ENCODE peak calls at places on chromosome 17, in four cellular contexts. One of them, this sample, is unnamed.
A peak's percentile ranks its signal among the peaks of the same experiment; 100 is the strongest.

GRCh38 chr17:11645426-11645825 is 47.2 kb downstream of the DNAH9 start:
- DNase-seq in GM12878: no peak
- DNase-seq in HepG2: no peak
- DNase-seq in K562: no peak
- DNase-seq in this sample: no peak

GRCh38 chr17:78789663-78790181 is 7.6 kb upstream of the CYTH1 start:
- DNase-seq in GM12878: no peak
- DNase-seq in HepG2: no peak
- DNase-seq in K562: no peak
- DNase-seq in this sample: no peak

GRCh38 chr17:79654960-79655382 is 44.1 kb upstream of the RBFOX3 start:
- DNase-seq in GM12878: no peak
- DNase-seq in HepG2: peak; percentile 15
- DNase-seq in K562: no peak
- DNase-seq in this sample: no peak

GRCh38 chr17:77839324-77840155 is 119.0 kb upstream of the TNRC6C start:
- DNase-seq in GM12878: no peak
- DNase-seq in HepG2: no peak
- DNase-seq in K562: no peak
- DNase-seq in this sample: no peak

GRCh38 chr17:47703191-47703591 is 9.2 kb downstream of the TBKBP1 start:
- DNase-seq in GM12878: no peak
- DNase-seq in HepG2: no peak
- DNase-seq in K562: no peak
- DNase-seq in this sample: no peak

GRCh38 chr17:39611441-39612112 is 3.9 kb upstream of the NEUROD2 start:
- DNase-seq in GM12878: no peak
- DNase-seq in HepG2: no peak
- DNase-seq in K562: no peak
- DNase-seq in this sample: no peak

GRCh38 chr17:77254961-77255741 is 114.4 kb downstream of the SEC14L1 start:
- DNase-seq in GM12878: no peak
- DNase-seq in HepG2: peak; percentile 73
- DNase-seq in K562: no peak
- DNase-seq in this sample: peak; percentile 87

GRCh38 chr17:76820523-76820922 is 47.7 kb upstream of the MGAT5B start:
- DNase-seq in GM12878: no peak
- DNase-seq in HepG2: no peak
- DNase-seq in K562: no peak
- DNase-seq in this sample: no peak

GRCh38 chr17:78172284-78173024 is 4.1 kb downstream of the SYNGR2 start:
- DNase-seq in GM12878: no peak
- DNase-seq in HepG2: no peak
- DNase-seq in K562: no peak
- DNase-seq in this sample: peak; percentile 46

GRCh38 chr17:48539177-48539576 is 5.7 kb downstream of the HOXB2 start:
- DNase-seq in GM12878: no peak
- DNase-seq in HepG2: no peak
- DNase-seq in K562: no peak
- DNase-seq in this sample: no peak

GRCh38 chr17:43531955-43532354 is 14.2 kb downstream of the ETV4 start:
- DNase-seq in GM12878: no peak
- DNase-seq in HepG2: peak; percentile 53
- DNase-seq in K562: no peak
- DNase-seq in this sample: no peak

GRCh38 chr17:43533699-43534098 is 12.4 kb downstream of the ETV4 start:
- DNase-seq in GM12878: no peak
- DNase-seq in HepG2: no peak
- DNase-seq in K562: no peak
- DNase-seq in this sample: no peak

GRCh38 chr17:43532581-43532980 is 13.6 kb downstream of the ETV4 start:
- DNase-seq in GM12878: no peak
- DNase-seq in HepG2: no peak
- DNase-seq in K562: no peak
- DNase-seq in this sample: no peak

GRCh38 chr17:43534909-43535308 is 11.2 kb downstream of the ETV4 start:
- DNase-seq in GM12878: no peak
- DNase-seq in HepG2: no peak
- DNase-seq in K562: peak; percentile 42
- DNase-seq in this sample: no peak

GRCh38 chr17:43536236-43537088 is 9.7 kb downstream of the ETV4 start:
- DNase-seq in GM12878: no peak
- DNase-seq in HepG2: no peak
- DNase-seq in K562: peak; percentile 51
- DNase-seq in this sample: no peak
- TF ChIP-seq HDAC2 in GM12878: no peak
- TF ChIP-seq HDAC2 in HepG2: no peak
- TF ChIP-seq HDAC2 in K562: no peak
- TF ChIP-seq HDAC2 in this sample: no peak

GRCh38 chr17:81329279-81329926 is 34.3 kb upstream of the SLC38A10 start:
- DNase-seq in GM12878: no peak
- DNase-seq in HepG2: peak; percentile 79
- DNase-seq in K562: peak; percentile 63
- DNase-seq in this sample: peak; percentile 93
- TF ChIP-seq MAX in GM12878: no peak
- TF ChIP-seq MAX in HepG2: no peak
- TF ChIP-seq MAX in K562: no peak
- TF ChIP-seq MAX in this sample: peak; percentile 87

DNA sequence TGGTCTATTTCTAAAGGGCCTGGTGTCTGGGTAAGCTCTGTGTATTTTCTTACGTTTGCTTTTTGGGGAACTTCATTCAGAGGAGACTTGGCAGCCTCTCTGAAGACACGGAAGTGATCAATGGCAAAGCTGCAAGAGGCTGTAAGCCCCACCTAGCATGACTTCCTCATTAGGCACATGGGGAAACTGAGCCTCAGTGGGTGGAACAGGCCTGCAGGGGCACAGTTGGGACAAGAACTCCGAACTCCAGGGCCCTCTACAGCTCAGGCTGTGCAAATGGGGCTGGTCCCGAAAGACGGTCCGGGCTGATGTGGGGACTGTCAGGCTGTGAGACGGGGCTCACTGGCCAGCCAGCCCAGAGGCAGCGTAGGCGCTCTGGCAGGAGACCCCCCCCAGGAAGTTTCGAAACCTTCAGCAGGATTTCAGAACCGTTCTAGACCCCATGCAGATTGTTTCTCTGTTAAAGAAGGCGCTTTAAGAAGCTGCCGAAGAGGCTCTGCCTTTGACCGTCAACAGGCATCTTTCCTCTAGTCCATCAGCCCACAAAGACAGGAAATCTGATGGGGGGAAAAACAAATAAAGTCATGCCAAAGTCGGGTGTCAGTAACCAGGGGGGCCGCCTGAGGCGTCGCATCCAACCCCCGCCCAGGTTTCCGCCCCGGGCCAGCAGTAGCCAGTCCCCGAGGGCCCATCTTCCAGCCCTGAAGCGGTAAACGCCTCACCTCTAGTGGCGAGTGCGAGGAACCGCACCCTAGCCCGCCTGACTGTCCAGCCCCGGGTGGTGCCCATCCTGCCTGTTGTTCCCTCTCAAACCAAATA is 79.8 kb upstream of the TBC1D3K start:
- DNase-seq in GM12878: no peak
- DNase-seq in HepG2: peak; percentile 56
- DNase-seq in K562: peak; percentile 73
- DNase-seq in this sample: peak; percentile 71
- TF ChIP-seq REST in GM12878: no peak
- TF ChIP-seq REST in HepG2: no peak
- TF ChIP-seq REST in K562: no peak
- TF ChIP-seq REST in this sample: no peak

GRCh38 chr17:75430159-75430748 is 24.8 kb upstream of the GRB2 start:
- DNase-seq in GM12878: no peak
- DNase-seq in HepG2: peak; percentile 90
- DNase-seq in K562: peak; percentile 12
- DNase-seq in this sample: peak; percentile 91

GRCh38 chr17:75428775-75429469 is 23.4 kb upstream of the GRB2 start:
- DNase-seq in GM12878: no peak
- DNase-seq in HepG2: peak; percentile 67
- DNase-seq in K562: no peak
- DNase-seq in this sample: peak; percentile 91

DNA sequence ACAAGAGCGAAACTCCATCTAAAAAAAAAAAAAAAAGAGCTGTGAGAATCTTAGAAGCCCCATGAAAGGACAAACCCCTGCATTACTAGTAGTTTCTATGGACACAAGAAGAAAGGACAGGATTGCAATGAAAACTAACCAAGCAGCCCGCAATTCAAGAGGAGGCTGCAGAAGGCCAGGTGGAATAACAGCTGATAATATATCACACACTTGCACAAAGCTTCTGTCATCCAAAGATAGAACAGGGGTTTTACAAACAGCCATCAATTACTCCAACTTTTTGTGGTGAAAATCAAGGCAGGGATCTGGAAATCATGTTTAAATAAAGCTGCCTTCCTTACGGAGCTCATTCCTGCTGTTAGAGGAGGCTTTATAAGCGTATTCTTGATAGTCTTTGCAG is 23.2 kb upstream of the TMEM94 start:
- DNase-seq in GM12878: no peak
- DNase-seq in HepG2: no peak
- DNase-seq in K562: peak; percentile 50
- DNase-seq in this sample: no peak
- TF ChIP-seq HDAC2 in GM12878: no peak
- TF ChIP-seq HDAC2 in HepG2: no peak
- TF ChIP-seq HDAC2 in K562: peak; percentile 64
- TF ChIP-seq HDAC2 in this sample: no peak

GRCh38 chr17:13740692-13741091 is 139.0 kb upstream of the HS3ST3A1 start:
- DNase-seq in GM12878: no peak
- DNase-seq in HepG2: no peak
- DNase-seq in K562: no peak
- DNase-seq in this sample: no peak
- TF ChIP-seq MAX in GM12878: no peak
- TF ChIP-seq MAX in HepG2: no peak
- TF ChIP-seq MAX in K562: no peak
- TF ChIP-seq MAX in this sample: no peak

DNA sequence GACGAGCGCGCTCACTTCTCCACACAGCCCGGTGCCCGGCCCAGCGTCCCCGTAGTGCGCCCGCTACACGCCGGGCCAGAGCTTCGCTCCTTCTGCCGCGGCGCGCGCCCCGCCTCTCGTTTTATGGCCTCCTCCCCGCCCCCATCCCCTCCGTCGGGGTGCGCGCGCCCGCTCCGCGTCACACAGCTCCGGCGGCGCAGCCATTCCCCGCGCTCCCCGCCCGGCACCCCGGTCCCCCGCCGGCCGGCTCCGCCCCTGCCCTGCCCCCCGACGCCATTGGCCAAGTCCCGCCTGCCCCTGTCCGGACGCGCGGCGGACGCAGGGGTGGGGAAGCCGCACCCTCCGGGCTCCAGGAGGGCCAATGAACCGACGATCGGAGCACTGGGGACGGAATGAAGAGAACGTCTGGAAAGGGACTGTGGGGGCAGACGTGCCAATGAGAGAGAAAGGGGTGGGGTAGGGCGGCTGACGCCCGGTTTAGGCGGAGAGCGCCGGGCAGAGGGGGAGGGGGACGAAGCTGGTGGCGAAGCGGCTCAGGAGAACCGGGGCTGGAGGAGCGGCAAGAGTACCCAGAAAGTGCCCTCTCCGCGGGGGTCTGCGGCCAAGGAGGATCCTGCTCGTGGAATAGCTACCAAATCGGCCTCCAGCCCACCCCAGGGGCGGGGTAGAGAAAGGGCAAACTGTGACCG is at the start of gene TOB1:
- DNase-seq in GM12878: peak; percentile 84
- DNase-seq in HepG2: peak; percentile 97
- DNase-seq in K562: peak; percentile 95
- DNase-seq in this sample: peak; percentile 98
- TF ChIP-seq REST in GM12878: peak; percentile 54
- TF ChIP-seq REST in HepG2: no peak
- TF ChIP-seq REST in K562: no peak
- TF ChIP-seq REST in this sample: no peak

This sample was measured in A549.